ENCODE peak calls at places on chromosomes 1 and 21, in seven cellular contexts. G, M, K, Z, V, Y and U are unnamed samples.
A peak's percentile ranks its signal among the peaks of the same experiment; 100 is the strongest.

GRCh38 chr1:201319631-201320030 is 36.3 kb downstream of the PKP1 start:
- DNase-seq in K (no peak), M (no peak), Z (no peak), G (no peak), Y (no peak), V (no peak), U (no peak)

GRCh38 chr21:28725396-28725795 is 267.3 kb downstream of the LTN1 start:
- DNase-seq in K (no peak), M (no peak), V (no peak), Y (no peak), G (no peak), Z (no peak), U (no peak)

GRCh38 chr21:46509760-46510159 is 51.1 kb downstream of the DIP2A start:
- DNase-seq in K (peak; percentile 81), Y (no peak), V (no peak), G (no peak), Z (no peak), M (no peak), U (no peak)

GRCh38 chr1:201662646-201663045 is 123.7 kb downstream of the NAV1 start:
- DNase-seq in Y (no peak), V (no peak), M (no peak), K (no peak), G (no peak), Z (no peak), U (no peak)

GRCh38 chr1:36285450-36286101 is 20.6 kb upstream of the SH3D21 start:
- DNase-seq in M (peak; percentile 87), G (no peak), Y (peak; percentile 66), V (peak; percentile 44), K (peak; percentile 92), Z (peak; percentile 88), U (peak; percentile 59)

GRCh38 chr1:225772323-225772768 is 5.3 kb upstream of the SRP9 start:
- DNase-seq in Z (peak; percentile 91), V (peak; percentile 88), Y (no peak), G (peak; percentile 85), K (peak; percentile 88), M (peak; percentile 86), U (peak; percentile 88)

GRCh38 chr1:79005945-79006344 is 585 bp downstream of the ADGRL4 start:
- DNase-seq in G (no peak), K (peak; percentile 31), Z (no peak), Y (no peak), M (no peak), V (no peak), U (no peak)

GRCh38 chr21:42864286-42864685 is 15.1 kb downstream of the WDR4 start:
- DNase-seq in Z (no peak), G (no peak), Y (no peak), V (no peak), M (no peak), K (no peak), U (no peak)

GRCh38 chr1:114178940-114179339 is 25.3 kb upstream of the SYT6 start:
- DNase-seq in V (no peak), G (no peak), K (no peak), Z (no peak), Y (no peak), M (no peak), U (no peak)

GRCh38 chr1:171355727-171356126 is 41.7 kb downstream of the FMO4 start:
- DNase-seq in K (no peak), Y (no peak), V (no peak), Z (no peak), M (no peak), G (no peak), U (no peak)

GRCh38 chr1:63662056-63662836 is 69.0 kb downstream of the PGM1 start:
- DNase-seq in Y (no peak), V (no peak), M (no peak), K (peak; percentile 67), G (no peak), Z (no peak), U (no peak)

GRCh38 chr1:34987018-34987417 is 1.9 kb upstream of the TMEM35B start:
- DNase-seq in Z (no peak), M (no peak), V (no peak), Y (no peak), G (no peak), K (peak; percentile 34), U (no peak)

GRCh38 chr1:34982820-34983376 is 2.2 kb downstream of the TMEM35B start:
- DNase-seq in Z (no peak), M (peak; percentile 71), G (no peak), K (no peak), V (no peak), Y (no peak), U (no peak)

GRCh38 chr1:34984435-34985062 is 598 bp downstream of the TMEM35B start:
- DNase-seq in Z (peak; percentile 11), Y (peak; percentile 7), M (peak; percentile 51), V (no peak), G (peak; percentile 46), K (peak; percentile 33), U (peak; percentile 20)

GRCh38 chr1:34983700-34984355 is 1.3 kb downstream of the TMEM35B start:
- DNase-seq in M (no peak), Z (peak; percentile 31), V (no peak), G (no peak), K (peak; percentile 17), Y (no peak), U (no peak)

DNA sequence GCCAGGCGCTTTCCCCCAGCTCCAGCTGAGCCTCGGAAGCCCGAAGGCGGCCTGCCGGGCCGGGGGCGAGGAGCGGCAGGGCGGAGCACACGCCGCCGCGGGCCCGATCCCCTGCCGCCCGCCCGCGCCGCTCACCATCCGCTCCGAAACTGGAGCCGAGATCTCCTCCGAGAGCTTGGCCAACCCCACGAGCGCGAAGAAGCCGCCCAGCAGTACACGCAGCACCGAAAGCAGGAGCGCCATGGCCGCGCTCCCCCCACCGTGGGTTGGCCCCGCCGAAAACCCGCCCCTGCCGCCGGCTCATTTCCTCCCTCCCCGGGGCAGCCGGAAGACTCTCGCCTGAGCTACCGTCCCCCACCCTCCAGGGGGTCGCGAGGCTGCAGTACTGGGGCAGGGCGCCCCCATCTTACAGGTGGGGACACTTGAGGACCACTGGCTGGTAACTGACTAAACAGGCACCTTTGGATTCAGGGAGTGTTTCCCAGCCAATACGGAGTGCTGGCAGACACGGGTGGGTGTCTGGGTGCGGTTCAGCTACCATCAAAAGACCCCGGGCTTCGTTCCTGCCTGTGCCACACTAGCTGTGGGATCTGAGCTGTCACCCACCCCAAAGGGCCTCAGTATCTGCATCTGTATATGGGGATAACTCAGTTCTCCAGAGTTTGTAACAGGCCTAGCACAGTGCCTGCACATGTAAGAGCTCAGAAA is at the start of gene TMEM35B:
- DNase-seq in Z (peak; percentile 69), Y (peak; percentile 73), K (peak; percentile 41), G (peak; percentile 77), V (peak; percentile 71), M (peak; percentile 74), U (peak; percentile 61)
- TF ChIP-seq CTCF in Z (peak; percentile 5), Y (peak; percentile 33), K (peak; percentile 4), G (no peak), V (no peak), M (no peak), U (no peak)

GRCh38 chr1:51616903-51617708 is at the start of gene OSBPL9:
- DNase-seq in Z (peak; percentile 96), V (peak; percentile 85), M (peak; percentile 91), Y (peak; percentile 85), K (peak; percentile 92), G (peak; percentile 90), U (peak; percentile 87)
- TF ChIP-seq CTCF in Z (no peak), V (no peak), M (no peak), Y (no peak), K (no peak), G (no peak), U (no peak)

DNA sequence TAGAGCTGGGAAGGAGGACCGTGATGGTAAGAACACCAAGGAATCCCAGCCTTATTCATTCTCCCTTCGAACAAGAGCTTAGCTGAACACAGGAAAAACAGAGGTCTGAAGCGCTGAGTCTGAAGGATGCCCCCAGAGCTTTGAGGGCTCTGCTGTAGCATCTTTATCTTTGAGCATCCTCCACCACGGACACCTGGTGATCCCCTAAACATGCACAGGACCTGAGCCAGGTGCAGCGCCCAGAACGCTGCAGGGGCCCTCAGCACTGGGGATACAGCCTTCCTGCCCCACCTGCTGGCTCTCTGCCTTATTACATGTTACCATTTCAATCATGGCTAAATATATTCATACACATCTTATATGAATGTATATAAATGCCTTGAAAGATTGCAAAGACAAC is 7.7 kb upstream of the GPATCH4 start:
- DNase-seq in V (peak; percentile 60), M (peak; percentile 48), Y (peak; percentile 42), Z (peak; percentile 60), K (no peak), G (peak; percentile 51), U (peak; percentile 58)
- TF ChIP-seq CTCF in V (peak; percentile 55), M (peak; percentile 65), Y (peak; percentile 71), Z (peak; percentile 48), K (peak; percentile 46), G (peak; percentile 29), U (peak; percentile 73)

DNA sequence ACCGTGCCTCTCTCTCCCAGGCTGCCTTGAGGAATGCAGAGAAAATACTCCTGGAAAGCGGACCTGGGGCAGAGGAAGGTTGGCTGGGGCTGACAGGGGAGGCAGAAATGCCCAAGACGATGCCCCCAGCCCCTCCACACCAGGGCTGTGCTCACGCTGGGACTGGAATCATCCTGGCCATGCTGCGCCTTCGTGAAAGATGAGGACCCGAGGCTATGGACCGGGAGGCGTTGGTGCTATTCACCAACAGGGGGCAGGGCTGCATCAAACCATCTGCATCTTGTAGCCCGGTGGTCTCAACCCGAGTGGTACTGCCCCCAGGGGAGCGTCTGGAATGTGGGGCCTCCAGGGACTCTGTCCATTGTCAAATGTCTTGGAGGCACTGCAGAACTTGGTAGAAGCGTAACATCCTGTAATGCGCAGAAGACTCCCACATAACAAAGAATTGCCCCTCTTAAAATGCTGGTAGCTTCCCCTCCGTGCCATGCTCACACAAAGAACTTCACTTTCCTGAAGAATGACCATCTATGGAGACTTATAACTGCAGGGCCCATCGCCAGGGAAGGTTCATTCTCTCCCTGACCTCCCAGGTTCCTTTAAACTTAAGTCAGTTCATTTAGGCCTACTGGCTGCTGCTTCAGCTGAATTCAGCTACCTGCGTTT is 251.2 kb downstream of the RRAGC start:
- DNase-seq in V (peak; percentile 87), M (peak; percentile 44), K (peak; percentile 4), Y (no peak), G (no peak), Z (peak; percentile 70), U (peak; percentile 61)
- TF ChIP-seq CTCF in V (peak; percentile 79), M (peak; percentile 62), K (peak; percentile 39), Y (peak; percentile 20), G (peak; percentile 50), Z (peak; percentile 69), U (peak; percentile 75)

DNA sequence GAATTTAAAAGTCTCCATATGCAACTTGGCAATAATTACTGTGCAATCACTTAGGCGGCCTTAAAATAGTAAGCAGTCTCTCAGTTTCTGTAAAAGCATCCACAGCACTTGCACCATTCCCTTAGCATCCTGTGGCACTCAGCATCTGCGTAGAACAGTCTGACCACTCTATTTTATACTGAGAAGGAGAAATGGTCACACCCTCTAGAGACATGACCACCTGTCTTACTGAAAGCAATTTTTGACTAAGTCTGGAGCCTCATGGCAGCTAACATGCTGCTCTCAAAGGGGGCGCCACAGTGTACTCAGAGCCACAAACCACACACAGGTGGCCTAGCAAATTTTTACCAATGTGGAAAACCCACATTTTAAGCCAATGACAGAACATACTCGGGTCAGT is 62.0 kb downstream of the KCNK1 start:
- DNase-seq in V (no peak), K (no peak), Z (no peak), M (no peak), G (no peak), Y (no peak), U (no peak)
- TF ChIP-seq CTCF in V (no peak), K (no peak), Z (no peak), M (no peak), G (no peak), Y (no peak), U (no peak)

GRCh38 chr1:153393926-153394325 is 3.1 kb upstream of the S100A8 start:
- DNase-seq in Y (no peak), K (no peak), G (no peak), V (peak; percentile 70), Z (peak; percentile 12), M (peak; percentile 15), U (no peak)
- TF ChIP-seq CTCF in Y (no peak), K (no peak), G (no peak), V (no peak), Z (no peak), M (peak; percentile 29), U (no peak)

GRCh38 chr1:179586107-179586823 is 5.4 kb upstream of the TDRD5 start:
- DNase-seq in V (peak; percentile 76), K (no peak), Y (no peak), G (peak; percentile 73), M (no peak), Z (peak; percentile 37), U (peak; percentile 72)
- TF ChIP-seq CTCF in V (peak; percentile 61), K (peak; percentile 27), Y (no peak), G (peak; percentile 54), M (no peak), Z (peak; percentile 61), U (peak; percentile 62)